ENCODE peak calls at places on chromosomes 13 and 19, in six cellular contexts. R is SK-N-SH, J is WTC11, V is IMR-90, A is HepG2, H is A549. S is an unnamed sample.

GRCh38 chr19:30008169-30008568 is 66.1 kb downstream of the URI1 start:
- DNase-seq in R (no peak), J (no peak), V (no peak), A (no peak), H (no peak), S (no peak)

GRCh38 chr19:7658219-7658686 is 10.6 kb upstream of the RETN start:
- DNase-seq in R (no peak), J (no peak), V (no peak), A (no peak), H (no peak), S (no peak)

GRCh38 chr19:30686252-30686762 is 314.1 kb downstream of the ZNF536 start:
- DNase-seq in R (peak; percentile 75), J (no peak), V (no peak), A (no peak), H (no peak), S (no peak)

GRCh38 chr13:32211788-32212187 is 103.4 kb downstream of the ZAR1L start:
- DNase-seq in R (no peak), J (no peak), V (peak; percentile 95), A (no peak), H (no peak), S (no peak)

GRCh38 chr13:49265822-49266221 is 18.1 kb downstream of the CDADC1 start:
- DNase-seq in R (no peak), J (no peak), V (peak; percentile 77), A (no peak), H (no peak), S (no peak)

GRCh38 chr13:111629457-111629856 is 309.0 kb downstream of the TEX29 start:
- DNase-seq in R (no peak), J (no peak), V (no peak), A (no peak), H (no peak), S (no peak)

GRCh38 chr13:41509996-41510395 is 52.6 kb downstream of the RGCC start:
- DNase-seq in R (no peak), J (no peak), V (no peak), A (no peak), H (no peak), S (no peak)

GRCh38 chr13:35840991-35841604 is 290.1 kb downstream of the DCLK1 start:
- DNase-seq in R (no peak), J (no peak), V (no peak), A (no peak), H (no peak), S (no peak)

GRCh38 chr19:19406878-19407639 is 1.6 kb downstream of the GATAD2A start:
- DNase-seq in R (no peak), J (no peak), V (peak; percentile 45), A (peak; percentile 42), H (no peak), S (no peak)

GRCh38 chr13:20873348-20873747 is 29.2 kb downstream of the XPO4 start:
- DNase-seq in R (no peak), J (no peak), V (peak; percentile 61), A (no peak), H (no peak), S (no peak)

GRCh38 chr13:46668302-46668720 is 115.3 kb downstream of the LRCH1 start:
- DNase-seq in R (no peak), J (no peak), V (peak; percentile 95), A (no peak), H (no peak), S (no peak)

GRCh38 chr19:38917921-38918491 is 6.0 kb upstream of the CCER2 start:
- DNase-seq in R (peak; percentile 65), J (no peak), V (no peak), A (peak; percentile 62), H (peak; percentile 90), S (no peak)

GRCh38 chr13:40444241-40444640 is 222.2 kb downstream of the FOXO1 start:
- DNase-seq in R (no peak), J (no peak), V (no peak), A (no peak), H (no peak), S (no peak)

GRCh38 chr19:20661150-20661819 is at the start of gene ZNF626:
- DNase-seq in R (peak; percentile 89), J (peak; percentile 97), V (peak; percentile 94), A (peak; percentile 93), H (no peak), S (peak; percentile 91)
- TF ChIP-seq USF2 in R (no peak), J (no peak), V (no peak), A (no peak), H (no peak), S (no peak)

DNA sequence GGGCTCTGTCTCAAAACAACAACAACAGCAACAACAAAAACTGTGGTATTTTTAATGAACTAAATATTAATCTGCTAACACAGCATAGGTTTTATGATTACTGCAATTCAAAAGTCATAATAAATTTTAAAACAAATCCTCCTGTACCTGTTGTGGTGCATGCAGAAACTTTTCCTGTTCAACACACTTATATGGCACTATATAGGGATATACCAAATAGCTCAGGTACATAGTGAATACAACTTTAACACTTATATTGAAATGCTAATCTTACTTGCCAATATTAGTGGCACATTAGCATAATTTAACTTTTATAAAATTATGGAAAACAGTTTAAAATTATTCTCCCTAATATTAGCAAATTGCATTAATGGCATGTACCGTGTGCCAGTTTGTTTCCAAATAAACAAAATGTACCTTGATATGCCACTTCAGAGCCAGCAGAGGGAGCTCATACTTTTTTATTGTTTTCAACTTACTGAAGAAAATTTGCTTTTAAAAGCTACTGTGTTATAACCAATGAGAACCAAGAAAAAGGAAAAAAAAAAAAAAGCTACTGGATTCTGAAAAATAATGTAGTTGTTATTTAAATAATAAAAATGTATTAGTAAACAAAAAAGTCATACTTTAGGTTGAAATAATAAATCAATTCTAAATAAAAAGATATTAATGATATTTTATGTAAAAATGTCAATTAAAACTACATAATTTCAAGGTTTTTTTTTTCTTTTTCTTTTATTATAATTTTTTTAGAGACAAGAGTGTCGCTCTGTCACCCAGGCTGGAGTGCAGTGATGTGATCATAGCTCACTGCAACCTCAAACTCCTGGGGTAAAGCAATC is 18.0 kb upstream of the RBM26 start:
- DNase-seq in R (peak; percentile 45), J (no peak), V (peak; percentile 63), A (peak; percentile 29), H (no peak), S (no peak)
- TF ChIP-seq USF2 in R (no peak), J (no peak), V (no peak), A (no peak), H (no peak), S (no peak)

GRCh38 chr13:59477011-59477410 is 686.7 kb downstream of the DIAPH3 start:
- DNase-seq in R (no peak), J (peak; percentile 32), V (no peak), A (peak; percentile 2), H (peak; percentile 7), S (no peak)
- TF ChIP-seq USF2 in R (no peak), J (no peak), V (no peak), A (no peak), H (no peak), S (no peak)

GRCh38 chr19:50795665-50796073 is 5.5 kb downstream of the ACP4 start:
- DNase-seq in R (no peak), J (no peak), V (no peak), A (no peak), H (no peak), S (no peak)

GRCh38 chr19:50794778-50795664 is 4.8 kb downstream of the ACP4 start:
- DNase-seq in R (peak; percentile 57), J (peak; percentile 36), V (no peak), A (no peak), H (no peak), S (peak; percentile 79)

GRCh38 chr19:50792852-50793250 is 2.6 kb downstream of the ACP4 start:
- DNase-seq in R (peak; percentile 30), J (no peak), V (no peak), A (no peak), H (no peak), S (no peak)

GRCh38 chr19:50793558-50794065 is 3.4 kb downstream of the ACP4 start:
- DNase-seq in R (peak; percentile 44), J (no peak), V (no peak), A (no peak), H (no peak), S (peak; percentile 53)

DNA sequence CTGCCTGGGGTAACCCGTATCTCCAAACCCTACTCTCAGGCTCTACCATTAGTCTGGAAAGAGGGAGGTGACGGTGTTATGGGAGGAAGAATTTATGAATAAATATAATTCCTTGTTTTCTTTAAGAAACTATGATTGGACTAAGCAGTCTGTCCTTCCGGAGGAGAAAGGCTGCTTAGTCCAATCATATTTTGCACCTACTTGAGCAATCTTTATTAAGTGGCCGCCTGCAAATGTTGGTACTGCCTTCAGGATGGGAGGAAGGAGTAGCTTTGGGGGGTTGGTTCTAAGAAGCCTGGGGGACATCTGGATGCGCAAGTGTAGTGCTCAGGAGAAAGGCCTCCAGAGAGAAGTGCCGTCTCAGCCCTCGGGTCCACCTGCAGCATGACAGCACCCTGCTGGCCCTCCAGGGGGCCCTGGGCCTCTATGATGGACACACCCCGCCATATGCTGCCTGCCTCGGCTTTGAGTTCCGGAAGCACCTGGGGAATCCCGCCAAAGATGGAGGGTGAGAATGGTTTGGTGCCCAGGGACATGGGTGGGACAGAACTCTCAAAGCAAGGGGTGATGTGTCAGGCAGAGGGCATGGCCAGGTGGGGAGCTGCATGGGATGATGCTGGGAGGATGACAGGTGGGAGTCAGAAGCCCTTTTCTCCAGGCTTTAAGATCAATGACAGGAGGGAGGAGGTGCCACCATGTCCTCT is 4.0 kb downstream of the ACP4 start:
- DNase-seq in R (peak; percentile 70), J (no peak), V (no peak), A (no peak), H (peak; percentile 76), S (no peak)
- TF ChIP-seq USF2 in R (no peak), J (no peak), V (no peak), A (no peak), H (no peak), S (no peak)